ENCODE peak calls at places on chromosomes 5 and 9, in five cellular contexts. E is neuronal stem cell, N is trophoblast cell, S is IMR-90, L is H1. T is an unnamed sample.

GRCh38 chr9:90969021-90969675 is 167.5 kb downstream of the SYK start:
- DNase-seq in E (no peak), N (no peak), S (no peak), L (no peak), T (no peak)

GRCh38 chr5:172918421-172919371 is 40.5 kb upstream of the RPL26L1 start:
- DNase-seq in E (no peak), N (no peak), S (no peak), L (no peak), T (no peak)

GRCh38 chr5:5140051-5141010 is at the start of gene ADAMTS16:
- DNase-seq in E (peak; percentile 49), N (no peak), S (no peak), L (peak; percentile 78), T (no peak)

GRCh38 chr5:166320923-166321480 is 1970.4 kb upstream of the WWC1 start:
- DNase-seq in E (no peak), N (no peak), S (no peak), L (no peak), T (no peak)

GRCh38 chr5:167770461-167770860 is 521.0 kb upstream of the WWC1 start:
- DNase-seq in E (no peak), N (peak; percentile 62), S (peak; percentile 77), L (no peak), T (peak; percentile 10)

GRCh38 chr9:17772223-17772622 is 193.4 kb downstream of the SH3GL2 start:
- DNase-seq in E (no peak), N (no peak), S (no peak), L (no peak), T (no peak)

GRCh38 chr5:37184748-37185364 is 64.3 kb downstream of the CPLANE1 start:
- DNase-seq in E (no peak), N (no peak), S (no peak), L (no peak), T (no peak)

GRCh38 chr5:136517755-136518154 is 152.4 kb upstream of the TRPC7 start:
- DNase-seq in E (no peak), N (no peak), S (no peak), L (no peak), T (no peak)

GRCh38 chr9:94056442-94056974 is 27.8 kb upstream of the PTPDC1 start:
- DNase-seq in E (no peak), N (peak; percentile 0), S (peak; percentile 76), L (no peak), T (peak; percentile 72)

GRCh38 chr9:117083440-117083984 is 331.3 kb downstream of the ASTN2 start:
- DNase-seq in E (no peak), N (no peak), S (no peak), L (no peak), T (no peak)

DNA sequence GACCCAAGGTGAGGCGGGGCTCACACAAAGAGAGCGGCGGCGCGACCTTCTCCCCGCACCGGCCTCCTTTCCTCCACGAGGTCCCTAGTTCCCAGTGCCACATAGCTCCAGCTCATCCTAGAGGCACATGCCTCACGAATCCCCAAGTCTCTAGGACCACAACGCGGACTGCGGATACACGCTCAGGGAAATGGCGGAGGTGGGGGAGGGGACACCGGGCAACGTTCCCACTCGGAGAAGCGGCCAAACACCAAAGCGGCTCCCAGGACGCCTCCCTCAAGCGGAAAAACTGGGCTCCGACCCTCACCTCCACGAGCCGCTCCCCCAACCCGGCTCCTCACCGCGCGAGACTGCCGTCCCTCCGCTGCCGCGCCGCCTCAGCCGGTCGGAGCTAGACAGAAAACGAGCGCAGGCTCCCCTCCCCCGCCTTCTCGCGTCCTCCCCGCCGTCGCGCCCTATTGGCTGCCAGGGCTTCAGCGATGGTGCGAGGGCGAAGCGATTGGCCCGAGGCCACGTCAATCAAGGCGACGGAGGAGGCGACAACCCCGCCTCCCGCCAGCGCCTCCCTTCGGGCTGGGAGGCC is at the start of gene HNRNPK:
- DNase-seq in E (peak; percentile 99), N (peak; percentile 100), S (peak; percentile 98), L (peak; percentile 99), T (peak; percentile 98)
- H3K14ac ChIP-seq in E (peak within 1 kb of the TSS; percentile 99), N (peak within 1 kb of the TSS; percentile 86), S (peak within 1 kb of the TSS; percentile 100), L (peak within 1 kb of the TSS; percentile 91), T (peak within 1 kb of the TSS; percentile 79)

GRCh38 chr5:150506571-150507282 is 1.2 kb upstream of the NDST1 start:
- DNase-seq in E (no peak), N (no peak), S (no peak), L (no peak), T (no peak)

GRCh38 chr5:150507283-150508020 is 479 bp upstream of the NDST1 start:
- DNase-seq in E (no peak), N (no peak), S (no peak), L (no peak), T (no peak)

GRCh38 chr5:150505041-150505511 is 2.9 kb upstream of the NDST1 start:
- DNase-seq in E (no peak), N (no peak), S (no peak), L (no peak), T (no peak)

GRCh38 chr5:150503977-150504620 is 3.8 kb upstream of the NDST1 start:
- DNase-seq in E (no peak), N (no peak), S (no peak), L (no peak), T (no peak)

GRCh38 chr5:150505816-150506215 is 2.1 kb upstream of the NDST1 start:
- DNase-seq in E (no peak), N (peak; percentile 56), S (no peak), L (no peak), T (no peak)
- H3K9ac ChIP-seq in E (no peak overlapping the region), N (no peak overlapping the region), S (no peak overlapping the region), L (no peak overlapping the region), T (no peak overlapping the region)

GRCh38 chr5:112862085-112862484 is 998 bp downstream of the SRP19 start:
- DNase-seq in E (no peak), N (no peak), S (no peak), L (no peak), T (peak; percentile 14)

GRCh38 chr5:112860929-112861637 is at the start of gene SRP19:
- DNase-seq in E (peak; percentile 88), N (peak; percentile 99), S (peak; percentile 98), L (peak; percentile 92), T (peak; percentile 98)

GRCh38 chr5:112865128-112865527 is 4.0 kb downstream of the SRP19 start:
- DNase-seq in E (no peak), N (peak; percentile 70), S (no peak), L (no peak), T (no peak)

GRCh38 chr5:112861638-112861985 is 525 bp downstream of the SRP19 start:
- DNase-seq in E (no peak), N (no peak), S (no peak), L (no peak), T (no peak)

GRCh38 chr5:112863549-112863948 is 2.5 kb downstream of the SRP19 start:
- DNase-seq in E (no peak), N (peak; percentile 58), S (no peak), L (no peak), T (no peak)
- H3K4me3 ChIP-seq in E (no peak overlapping the region), N (no peak overlapping the region), S (no peak overlapping the region), L (no peak overlapping the region), T (peak overlapping the region; percentile 100)

GRCh38 chr5:73624888-73625287 is 1.1 kb upstream of the ARHGEF28 start:
- DNase-seq in E (no peak), N (no peak), S (no peak), L (no peak), T (no peak)

GRCh38 chr5:73626814-73627313 is 868 bp downstream of the ARHGEF28 start:
- DNase-seq in E (no peak), N (no peak), S (no peak), L (no peak), T (no peak)

GRCh38 chr5:73623929-73624404 is 2.0 kb upstream of the ARHGEF28 start:
- DNase-seq in E (no peak), N (no peak), S (no peak), L (no peak), T (no peak)

GRCh38 chr5:73625314-73625904 is 587 bp upstream of the ARHGEF28 start:
- DNase-seq in E (no peak), N (peak; percentile 8), S (peak; percentile 10), L (no peak), T (no peak)

DNA sequence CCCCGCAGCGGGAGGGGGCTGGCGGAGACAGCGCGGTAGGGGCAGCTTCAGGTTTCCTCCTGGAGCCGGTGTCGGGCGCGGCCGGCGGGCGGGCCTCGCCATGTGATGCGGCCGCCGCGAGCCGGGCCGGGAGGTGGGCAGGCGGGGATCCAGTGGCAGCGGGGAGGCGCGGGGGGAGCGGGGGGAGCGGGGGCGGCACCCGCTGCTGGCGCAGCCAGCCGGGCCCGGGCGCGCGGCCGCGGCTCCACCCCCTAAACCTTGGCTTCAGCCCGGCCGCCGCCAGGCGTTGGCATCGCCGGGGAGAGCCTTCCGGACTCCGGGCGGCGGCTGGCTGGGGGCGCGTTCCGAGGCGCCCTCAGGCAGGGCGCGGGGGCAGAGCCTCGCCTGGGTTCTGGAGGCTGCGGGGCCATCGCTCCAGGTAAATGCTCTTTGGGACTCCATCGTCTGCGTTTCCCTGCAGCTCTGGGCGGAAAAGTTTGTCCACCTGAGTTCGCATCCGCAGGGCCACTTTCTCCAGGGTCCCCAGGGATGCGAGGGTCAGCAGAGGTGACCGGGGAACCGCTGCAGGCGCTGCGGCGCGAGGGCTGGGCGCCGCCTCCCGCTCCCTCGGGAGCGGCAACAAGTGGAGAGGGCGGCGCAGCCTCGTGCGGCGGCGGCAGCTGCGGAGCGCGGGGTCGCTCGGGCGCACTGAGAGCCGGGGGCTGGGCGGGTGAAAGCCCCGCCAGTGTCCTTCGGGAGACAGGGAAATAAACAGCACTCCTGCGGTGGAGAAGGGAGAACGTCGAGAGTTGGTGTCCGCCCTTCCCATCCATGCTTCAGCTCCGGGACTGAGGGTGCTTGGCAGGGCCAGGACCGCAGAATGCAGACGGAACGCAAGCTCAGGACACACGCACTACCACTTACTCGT is at the start of gene ARHGEF28:
- DNase-seq in E (peak; percentile 56), N (peak; percentile 38), S (peak; percentile 28), L (peak; percentile 72), T (peak; percentile 52)
- H3K14ac ChIP-seq in E (no peak within 1 kb of the TSS), N (no peak within 1 kb of the TSS), S (peak within 1 kb of the TSS; percentile 88), L (no peak within 1 kb of the TSS), T (no peak within 1 kb of the TSS)

GRCh38 chr5:142313693-142314092 is 11.1 kb downstream of the SPRY4 start:
- DNase-seq in E (no peak), N (no peak), S (no peak), L (no peak), T (no peak)

GRCh38 chr5:142314606-142315005 is 10.2 kb downstream of the SPRY4 start:
- DNase-seq in E (no peak), N (no peak), S (no peak), L (peak; percentile 44), T (no peak)

GRCh38 chr5:142314129-142314528 is 10.7 kb downstream of the SPRY4 start:
- DNase-seq in E (no peak), N (no peak), S (no peak), L (no peak), T (no peak)

GRCh38 chr5:142312399-142312798 is 12.4 kb downstream of the SPRY4 start:
- DNase-seq in E (no peak), N (no peak), S (no peak), L (no peak), T (no peak)

DNA sequence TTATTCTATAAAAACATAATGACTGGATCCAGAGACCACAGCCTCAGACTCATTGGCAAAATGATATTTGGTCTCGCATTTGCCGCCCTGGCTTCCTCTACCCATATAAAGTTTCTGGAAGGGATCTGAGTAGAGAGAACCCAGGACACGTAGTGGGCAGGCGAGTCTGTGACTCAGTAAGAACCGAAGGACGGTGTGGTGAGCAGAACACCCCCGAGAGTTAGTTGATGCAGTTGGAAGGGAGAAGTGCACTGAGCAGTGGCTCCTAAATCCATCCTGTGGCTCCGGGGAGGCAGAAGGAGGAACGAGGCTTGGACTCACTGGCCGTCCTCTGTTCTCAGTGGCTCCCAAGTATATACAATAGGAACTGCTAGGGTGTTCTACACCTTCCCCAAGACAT is 11.5 kb downstream of the SPRY4 start:
- DNase-seq in E (no peak), N (no peak), S (no peak), L (no peak), T (no peak)
- H3K9ac ChIP-seq in E (no peak overlapping the region), N (no peak overlapping the region), S (no peak overlapping the region), L (no peak overlapping the region), T (peak overlapping the region; percentile 41)